ENCODE peak calls at places on chromosomes 13 and 19, in eight cellular contexts. One of them, this sample, is unnamed.

GRCh38 chr13:72530471-72530870 is 197.0 kb downstream of the MZT1 start:
- DNase-seq in SIG-M5: no peak
- DNase-seq in immature natural killer cell: no peak
- DNase-seq in activated naive CD4-positive, alpha-beta T cell: no peak
- DNase-seq in EL: peak; percentile 39
- DNase-seq in GM12891: no peak
- DNase-seq in AG08395: peak; percentile 6
- DNase-seq in cardiac fibroblast: no peak
- DNase-seq in this sample: no peak

GRCh38 chr13:32086366-32086765 is 54.8 kb downstream of the FRY start:
- DNase-seq in SIG-M5: no peak
- DNase-seq in immature natural killer cell: no peak
- DNase-seq in activated naive CD4-positive, alpha-beta T cell: no peak
- DNase-seq in EL: no peak
- DNase-seq in GM12891: no peak
- DNase-seq in AG08395: peak; percentile 26
- DNase-seq in cardiac fibroblast: peak; percentile 41
- DNase-seq in this sample: no peak

GRCh38 chr19:30085394-30085793 is 143.4 kb downstream of the URI1 start:
- DNase-seq in SIG-M5: no peak
- DNase-seq in immature natural killer cell: no peak
- DNase-seq in activated naive CD4-positive, alpha-beta T cell: no peak
- DNase-seq in EL: no peak
- DNase-seq in GM12891: no peak
- DNase-seq in AG08395: no peak
- DNase-seq in cardiac fibroblast: no peak
- DNase-seq in this sample: no peak

GRCh38 chr19:50639121-50640112 is at the start of gene SYT3:
- DNase-seq in SIG-M5: no peak
- DNase-seq in immature natural killer cell: no peak
- DNase-seq in activated naive CD4-positive, alpha-beta T cell: no peak
- DNase-seq in EL: peak; percentile 45
- DNase-seq in GM12891: no peak
- DNase-seq in AG08395: peak; percentile 75
- DNase-seq in cardiac fibroblast: peak; percentile 58
- DNase-seq in this sample: peak; percentile 11

GRCh38 chr13:98941536-98941935 is 36.3 kb downstream of the DOCK9 start:
- DNase-seq in SIG-M5: no peak
- DNase-seq in immature natural killer cell: no peak
- DNase-seq in activated naive CD4-positive, alpha-beta T cell: no peak
- DNase-seq in EL: no peak
- DNase-seq in GM12891: no peak
- DNase-seq in AG08395: no peak
- DNase-seq in cardiac fibroblast: no peak
- DNase-seq in this sample: no peak

GRCh38 chr13:50990540-50991506 is 81.2 kb downstream of the RNASEH2B start:
- DNase-seq in SIG-M5: no peak
- DNase-seq in immature natural killer cell: no peak
- DNase-seq in activated naive CD4-positive, alpha-beta T cell: no peak
- DNase-seq in EL: peak; percentile 56
- DNase-seq in GM12891: no peak
- DNase-seq in AG08395: peak; percentile 84
- DNase-seq in cardiac fibroblast: peak; percentile 72
- DNase-seq in this sample: peak; percentile 87

GRCh38 chr19:55452381-55453325 is 8.8 kb downstream of the ISOC2 start:
- DNase-seq in SIG-M5: no peak
- DNase-seq in immature natural killer cell: peak; percentile 44
- DNase-seq in activated naive CD4-positive, alpha-beta T cell: no peak
- DNase-seq in EL: peak; percentile 68
- DNase-seq in GM12891: no peak
- DNase-seq in AG08395: peak; percentile 79
- DNase-seq in cardiac fibroblast: peak; percentile 81
- DNase-seq in this sample: peak; percentile 97

GRCh38 chr19:46469541-46470185 is 1.7 kb downstream of the PNMA8A start:
- DNase-seq in SIG-M5: no peak
- DNase-seq in immature natural killer cell: no peak
- DNase-seq in activated naive CD4-positive, alpha-beta T cell: no peak
- DNase-seq in EL: no peak
- DNase-seq in GM12891: no peak
- DNase-seq in AG08395: no peak
- DNase-seq in cardiac fibroblast: no peak
- DNase-seq in this sample: no peak

GRCh38 chr19:48819366-48819816 is 8.6 kb upstream of the BCAT2 start:
- DNase-seq in SIG-M5: no peak
- DNase-seq in immature natural killer cell: no peak
- DNase-seq in activated naive CD4-positive, alpha-beta T cell: no peak
- DNase-seq in EL: peak; percentile 77
- DNase-seq in GM12891: no peak
- DNase-seq in AG08395: peak; percentile 87
- DNase-seq in cardiac fibroblast: peak; percentile 99
- DNase-seq in this sample: no peak

GRCh38 chr13:88000239-88000638 is 329.1 kb downstream of the SLITRK5 start:
- DNase-seq in SIG-M5: no peak
- DNase-seq in immature natural killer cell: no peak
- DNase-seq in activated naive CD4-positive, alpha-beta T cell: no peak
- DNase-seq in EL: peak; percentile 6
- DNase-seq in GM12891: no peak
- DNase-seq in AG08395: peak; percentile 2
- DNase-seq in cardiac fibroblast: no peak
- DNase-seq in this sample: peak; percentile 44

GRCh38 chr13:38687246-38688229 is 661 bp downstream of the FREM2 start:
- DNase-seq in SIG-M5: no peak
- DNase-seq in immature natural killer cell: no peak
- DNase-seq in activated naive CD4-positive, alpha-beta T cell: no peak
- DNase-seq in EL: peak; percentile 18
- DNase-seq in GM12891: no peak
- DNase-seq in AG08395: no peak
- DNase-seq in cardiac fibroblast: no peak
- DNase-seq in this sample: peak; percentile 70

GRCh38 chr13:101579291-101579802 is 126.9 kb downstream of the ITGBL1 start:
- DNase-seq in SIG-M5: no peak
- DNase-seq in immature natural killer cell: no peak
- DNase-seq in activated naive CD4-positive, alpha-beta T cell: no peak
- DNase-seq in EL: peak; percentile 60
- DNase-seq in GM12891: no peak
- DNase-seq in AG08395: no peak
- DNase-seq in cardiac fibroblast: peak; percentile 44
- DNase-seq in this sample: peak; percentile 87

GRCh38 chr13:45529758-45530157 is 65.0 kb downstream of the COG3 start:
- DNase-seq in SIG-M5: no peak
- DNase-seq in immature natural killer cell: no peak
- DNase-seq in activated naive CD4-positive, alpha-beta T cell: no peak
- DNase-seq in EL: no peak
- DNase-seq in GM12891: no peak
- DNase-seq in AG08395: no peak
- DNase-seq in cardiac fibroblast: no peak
- DNase-seq in this sample: no peak

GRCh38 chr13:111410232-111411021 is 90.0 kb downstream of the TEX29 start:
- DNase-seq in SIG-M5: no peak
- DNase-seq in immature natural killer cell: no peak
- DNase-seq in activated naive CD4-positive, alpha-beta T cell: no peak
- DNase-seq in EL: no peak
- DNase-seq in GM12891: no peak
- DNase-seq in AG08395: no peak
- DNase-seq in cardiac fibroblast: no peak
- DNase-seq in this sample: no peak

GRCh38 chr19:20039203-20039723 is at the start of gene ZNF682:
- DNase-seq in SIG-M5: no peak
- DNase-seq in immature natural killer cell: peak; percentile 93
- DNase-seq in activated naive CD4-positive, alpha-beta T cell: peak; percentile 82
- DNase-seq in EL: peak; percentile 96
- DNase-seq in GM12891: peak; percentile 56
- DNase-seq in AG08395: peak; percentile 99
- DNase-seq in cardiac fibroblast: peak; percentile 95
- DNase-seq in this sample: peak; percentile 95

GRCh38 chr13:32164622-32165268 is 133.2 kb downstream of the FRY start:
- DNase-seq in SIG-M5: no peak
- DNase-seq in immature natural killer cell: peak; percentile 14
- DNase-seq in activated naive CD4-positive, alpha-beta T cell: no peak
- DNase-seq in EL: peak; percentile 74
- DNase-seq in GM12891: no peak
- DNase-seq in AG08395: peak; percentile 72
- DNase-seq in cardiac fibroblast: peak; percentile 78
- DNase-seq in this sample: peak; percentile 83

GRCh38 chr13:49084961-49085360 is 109.2 kb downstream of the FNDC3A start:
- DNase-seq in SIG-M5: no peak
- DNase-seq in immature natural killer cell: no peak
- DNase-seq in activated naive CD4-positive, alpha-beta T cell: no peak
- DNase-seq in EL: no peak
- DNase-seq in GM12891: no peak
- DNase-seq in AG08395: no peak
- DNase-seq in cardiac fibroblast: no peak
- DNase-seq in this sample: no peak

GRCh38 chr19:45952691-45953505 is 20.8 kb downstream of the NOVA2 start:
- DNase-seq in SIG-M5: no peak
- DNase-seq in immature natural killer cell: peak; percentile 22
- DNase-seq in activated naive CD4-positive, alpha-beta T cell: no peak
- DNase-seq in EL: peak; percentile 38
- DNase-seq in GM12891: no peak
- DNase-seq in AG08395: peak; percentile 76
- DNase-seq in cardiac fibroblast: peak; percentile 70
- DNase-seq in this sample: peak; percentile 98

GRCh38 chr13:29892149-29892548 is 41.7 kb upstream of the UBL3 start:
- DNase-seq in SIG-M5: no peak
- DNase-seq in immature natural killer cell: no peak
- DNase-seq in activated naive CD4-positive, alpha-beta T cell: no peak
- DNase-seq in EL: no peak
- DNase-seq in GM12891: no peak
- DNase-seq in AG08395: no peak
- DNase-seq in cardiac fibroblast: no peak
- DNase-seq in this sample: peak; percentile 14

GRCh38 chr19:18390075-18390909 is 4.3 kb downstream of the GDF15 start:
- DNase-seq in SIG-M5: no peak
- DNase-seq in immature natural killer cell: no peak
- DNase-seq in activated naive CD4-positive, alpha-beta T cell: no peak
- DNase-seq in EL: no peak
- DNase-seq in GM12891: no peak
- DNase-seq in AG08395: no peak
- DNase-seq in cardiac fibroblast: peak; percentile 39
- DNase-seq in this sample: no peak

GRCh38 chr19:4174895-4175668 is 7.3 kb downstream of the SIRT6 start:
- DNase-seq in SIG-M5: no peak
- DNase-seq in immature natural killer cell: no peak
- DNase-seq in activated naive CD4-positive, alpha-beta T cell: no peak
- DNase-seq in EL: no peak
- DNase-seq in GM12891: no peak
- DNase-seq in AG08395: no peak
- DNase-seq in cardiac fibroblast: no peak
- DNase-seq in this sample: no peak

GRCh38 chr19:45443462-45444317 is 20.0 kb upstream of the ERCC1 start:
- DNase-seq in SIG-M5: no peak
- DNase-seq in immature natural killer cell: peak; percentile 49
- DNase-seq in activated naive CD4-positive, alpha-beta T cell: peak; percentile 6
- DNase-seq in EL: peak; percentile 97
- DNase-seq in GM12891: no peak
- DNase-seq in AG08395: peak; percentile 97
- DNase-seq in cardiac fibroblast: peak; percentile 95
- DNase-seq in this sample: peak; percentile 45

GRCh38 chr13:27783111-27783510 is 9.2 kb upstream of the GSX1 start:
- DNase-seq in SIG-M5: no peak
- DNase-seq in immature natural killer cell: no peak
- DNase-seq in activated naive CD4-positive, alpha-beta T cell: no peak
- DNase-seq in EL: no peak
- DNase-seq in GM12891: no peak
- DNase-seq in AG08395: no peak
- DNase-seq in cardiac fibroblast: peak; percentile 34
- DNase-seq in this sample: peak; percentile 16

GRCh38 chr19:12647047-12647446 is 19.5 kb downstream of the MAN2B1 start:
- DNase-seq in SIG-M5: no peak
- DNase-seq in immature natural killer cell: no peak
- DNase-seq in activated naive CD4-positive, alpha-beta T cell: no peak
- DNase-seq in EL: no peak
- DNase-seq in GM12891: no peak
- DNase-seq in AG08395: no peak
- DNase-seq in cardiac fibroblast: no peak
- DNase-seq in this sample: peak; percentile 87

GRCh38 chr19:40623403-40624239 is 22.5 kb downstream of the LTBP4 start:
- DNase-seq in SIG-M5: no peak
- DNase-seq in immature natural killer cell: no peak
- DNase-seq in activated naive CD4-positive, alpha-beta T cell: no peak
- DNase-seq in EL: no peak
- DNase-seq in GM12891: no peak
- DNase-seq in AG08395: no peak
- DNase-seq in cardiac fibroblast: peak; percentile 55
- DNase-seq in this sample: peak; percentile 96

GRCh38 chr13:44667950-44668349 is 91.8 kb upstream of the TSC22D1 start:
- DNase-seq in SIG-M5: no peak
- DNase-seq in immature natural killer cell: no peak
- DNase-seq in activated naive CD4-positive, alpha-beta T cell: no peak
- DNase-seq in EL: peak; percentile 56
- DNase-seq in GM12891: peak; percentile 29
- DNase-seq in AG08395: peak; percentile 68
- DNase-seq in cardiac fibroblast: peak; percentile 77
- DNase-seq in this sample: no peak

This sample was measured in NCI-H146.